ENCODE peak calls at places on chromosome 2, in four cellular contexts. K is upper lobe of left lung, Z is aorta, U is naive B cell. X is an unnamed sample.

GRCh38 chr2:101751875-101752619 is 54.5 kb downstream of the MAP4K4 start:
- ATAC-seq in K (no peak), Z (no peak), U (peak; percentile 88), X (peak; percentile 39)

GRCh38 chr2:45857206-45857605 is 205.7 kb downstream of the PRKCE start:
- ATAC-seq in K (no peak), Z (no peak), U (no peak), X (no peak)

GRCh38 chr2:20430461-20431302 is 16.2 kb upstream of the RHOB start:
- ATAC-seq in K (no peak), Z (no peak), U (no peak), X (peak; percentile 45)

GRCh38 chr2:985317-985898 is 34.8 kb downstream of the SNTG2 start:
- ATAC-seq in K (no peak), Z (no peak), U (no peak), X (no peak)

GRCh38 chr2:70893186-70893585 is 42.5 kb upstream of the ATP6V1B1 start:
- ATAC-seq in K (no peak), Z (no peak), U (no peak), X (no peak)

GRCh38 chr2:240369725-240370585 is 65.5 kb upstream of the GPC1 start:
- ATAC-seq in K (peak; percentile 79), Z (peak; percentile 67), U (no peak), X (peak; percentile 85)

GRCh38 chr2:143175435-143175834 is 46.2 kb downstream of the ARHGAP15 start:
- ATAC-seq in K (no peak), Z (no peak), U (no peak), X (no peak)

GRCh38 chr2:120552079-120552478 is 183.6 kb upstream of the GLI2 start:
- ATAC-seq in K (no peak), Z (no peak), U (no peak), X (no peak)

GRCh38 chr2:172968061-172968469 is 107.6 kb upstream of the MAP3K20 start:
- ATAC-seq in K (peak; percentile 75), Z (peak; percentile 80), U (no peak), X (peak; percentile 50)

GRCh38 chr2:37919631-37920032 is 5.5 kb upstream of the RMDN2 start:
- ATAC-seq in K (no peak), Z (no peak), U (no peak), X (no peak)

GRCh38 chr2:118878531-118879149 is 31.2 kb upstream of the EN1 start:
- ATAC-seq in K (no peak), Z (no peak), U (no peak), X (peak; percentile 37)

GRCh38 chr2:119579457-119580295 is 35.4 kb downstream of the CFAP221 start:
- ATAC-seq in K (peak; percentile 93), Z (no peak), U (no peak), X (no peak)

GRCh38 chr2:1898461-1899395 is 154.4 kb upstream of the PXDN start:
- ATAC-seq in K (no peak), Z (peak; percentile 7), U (no peak), X (peak; percentile 32)